ENCODE peak calls at places on chromosomes 6 and 20, in ten cellular contexts. F is stimulated activated naive CD4-positive, alpha-beta T cell; I is anterior cingulate cortex; U is AG08395; X is MM.1S; A is HT-29; T is SHP77; Y is amygdala; Z is GDM1; M is NCI-H774. O is an unnamed sample.

GRCh38 chr20:42887281-42887680 is 302.4 kb downstream of the PTPRT start:
- DNase-seq in F (no peak), I (no peak), U (no peak), X (no peak), A (no peak), T (no peak), Y (no peak), Z (no peak), M (no peak), O (no peak)

GRCh38 chr6:132937466-132937906 is 123.1 kb downstream of the RPS12 start:
- DNase-seq in F (no peak), I (no peak), U (no peak), X (peak), A (peak), T (peak), Y (no peak), Z (no peak), M (peak), O (no peak)

GRCh38 chr6:119720160-119720559 is 370.6 kb upstream of the MAN1A1 start:
- DNase-seq in F (no peak), I (no peak), U (no peak), X (no peak), A (no peak), T (no peak), Y (no peak), Z (no peak), M (no peak), O (no peak)

GRCh38 chr6:83309344-83309743 is 116.2 kb downstream of the RWDD2A start:
- DNase-seq in F (no peak), I (no peak), U (no peak), X (no peak), A (no peak), T (no peak), Y (no peak), Z (no peak), M (no peak), O (no peak)

GRCh38 chr20:2748551-2749342 is 51.7 kb downstream of the CPXM1 start:
- DNase-seq in F (no peak), I (no peak), U (no peak), X (no peak), A (no peak), T (no peak), Y (no peak), Z (no peak), M (no peak), O (no peak)

GRCh38 chr6:168165891-168166290 is 86.9 kb upstream of the FRMD1 start:
- DNase-seq in F (no peak), I (no peak), U (no peak), X (no peak), A (no peak), T (no peak), Y (no peak), Z (no peak), M (no peak), O (no peak)

GRCh38 chr6:27630727-27631613 is 158.1 kb upstream of the ZNF184 start:
- DNase-seq in F (no peak), I (peak), U (no peak), X (no peak), A (peak), T (no peak), Y (no peak), Z (no peak), M (no peak), O (peak)

GRCh38 chr20:57413990-57414389 is 22.8 kb downstream of the RBM38 start:
- DNase-seq in F (no peak), I (no peak), U (no peak), X (no peak), A (no peak), T (no peak), Y (no peak), Z (no peak), M (no peak), O (no peak)

GRCh38 chr6:134415681-134416080 is 97.8 kb upstream of the SGK1 start:
- DNase-seq in F (no peak), I (no peak), U (no peak), X (no peak), A (no peak), T (no peak), Y (no peak), Z (no peak), M (no peak), O (no peak)

GRCh38 chr20:36493801-36494114 is 47.6 kb upstream of the MYL9 start:
- DNase-seq in F (no peak), I (no peak), U (peak), X (peak), A (no peak), T (no peak), Y (no peak), Z (no peak), M (no peak), O (no peak)

GRCh38 chr6:64904616-64905015 is 802.4 kb downstream of the EYS start:
- DNase-seq in F (no peak), I (no peak), U (no peak), X (no peak), A (no peak), T (no peak), Y (no peak), Z (no peak), M (no peak), O (no peak)

GRCh38 chr6:160036790-160037206 is 67.9 kb downstream of the IGF2R start:
- DNase-seq in F (no peak), I (no peak), U (peak), X (no peak), A (no peak), T (no peak), Y (no peak), Z (no peak), M (no peak), O (no peak)

GRCh38 chr6:158531970-158532369 is 27.9 kb upstream of the TMEM181 start:
- DNase-seq in F (no peak), I (no peak), U (no peak), X (no peak), A (no peak), T (no peak), Y (no peak), Z (no peak), M (no peak), O (no peak)

GRCh38 chr6:170026272-170027110 is 264.4 kb downstream of the DLL1 start:
- DNase-seq in F (no peak), I (no peak), U (no peak), X (no peak), A (peak), T (no peak), Y (no peak), Z (no peak), M (peak), O (no peak)

O was measured in frontal cortex.